ENCODE peak calls at places on chromosomes 4 and X, in six cellular contexts. C is body of pancreas, X is gastrocnemius medialis, Z is H1, P is stomach, E is A549. V is an unnamed sample.

GRCh38 chr4:126976850-126977249 is 655.9 kb upstream of the INTU start:
- DNase-seq in C (no peak), E (no peak), P (no peak), X (no peak), Z (no peak), V (no peak)

GRCh38 chr4:105432438-105432837 is 41.4 kb downstream of the PPA2 start:
- DNase-seq in C (no peak), P (no peak), X (no peak), Z (no peak), E (no peak), V (no peak)

GRCh38 chrX:40964633-40965586 is 120.3 kb upstream of the USP9X start:
- DNase-seq in Z (no peak), X (no peak), P (no peak), C (no peak), E (no peak), V (no peak)

GRCh38 chrX:57137481-57137880 is 284 bp upstream of the SPIN2A start:
- DNase-seq in X (no peak), E (no peak), P (no peak), C (no peak), Z (no peak), V (no peak)

GRCh38 chr4:74661427-74662171 is 132.7 kb downstream of the BTC start:
- DNase-seq in C (no peak), E (no peak), Z (no peak), P (no peak), X (no peak), V (no peak)

GRCh38 chr4:156999175-156999517 is 27.5 kb upstream of the PDGFC start:
- DNase-seq in Z (no peak), C (peak; percentile 67), X (no peak), E (peak; percentile 27), P (peak; percentile 43), V (peak; percentile 48)

GRCh38 chr4:119209077-119209476 is 3.4 kb upstream of the USP53 start:
- DNase-seq in Z (no peak), C (no peak), P (no peak), E (peak; percentile 54), X (no peak), V (no peak)

GRCh38 chrX:109890910-109891502 is 111.9 kb upstream of the TMEM164 start:
- DNase-seq in C (peak; percentile 71), E (peak; percentile 47), X (peak; percentile 15), P (peak; percentile 61), Z (peak; percentile 60), V (peak; percentile 26)

GRCh38 chr4:53917719-53918118 is 146.7 kb downstream of the CHIC2 start:
- DNase-seq in X (no peak), E (no peak), C (no peak), P (no peak), Z (no peak), V (no peak)

GRCh38 chr4:37607018-37607417 is 79.2 kb downstream of the RELL1 start:
- DNase-seq in X (no peak), P (no peak), E (no peak), C (no peak), Z (no peak), V (no peak)

GRCh38 chr4:111602848-111603247 is 542.4 kb upstream of the FAM241A start:
- DNase-seq in C (no peak), P (no peak), E (no peak), X (no peak), Z (no peak), V (no peak)

GRCh38 chr4:161546902-161547301 is 616.9 kb downstream of the FSTL5 start:
- DNase-seq in X (no peak), Z (no peak), P (no peak), C (no peak), E (no peak), V (no peak)

GRCh38 chr4:81466841-81467671 is 4.7 kb downstream of the RASGEF1B start:
- DNase-seq in C (peak; percentile 80), E (no peak), X (peak; percentile 39), P (peak; percentile 75), Z (peak; percentile 73), V (peak; percentile 38)

GRCh38 chr4:153197301-153197700 is 6.9 kb upstream of the TRIM2 start:
- DNase-seq in Z (no peak), P (no peak), E (no peak), C (no peak), X (no peak), V (no peak)

GRCh38 chrX:118974088-118974907 is at the start of gene LONRF3:
- DNase-seq in X (peak; percentile 85), C (peak; percentile 84), Z (no peak), P (peak; percentile 73), E (peak; percentile 53), V (peak; percentile 84)

GRCh38 chr4:174005422-174005821 is 278.0 kb downstream of the FBXO8 start:
- DNase-seq in P (no peak), E (no peak), C (no peak), X (no peak), Z (no peak), V (no peak)

GRCh38 chr4:67106846-67107467 is 438.3 kb downstream of the CENPC start:
- DNase-seq in C (peak; percentile 18), P (no peak), E (no peak), Z (no peak), X (no peak), V (no peak)

GRCh38 chr4:159787901-159788300 is 685.0 kb downstream of the RAPGEF2 start:
- DNase-seq in P (no peak), C (no peak), X (no peak), E (no peak), Z (no peak), V (no peak)

GRCh38 chr4:86595426-86595805 is 1.3 kb downstream of the PTPN13 start:
- DNase-seq in Z (no peak), P (no peak), E (no peak), X (no peak), C (no peak), V (no peak)

GRCh38 chr4:86596802-86597201 is 2.7 kb downstream of the PTPN13 start:
- DNase-seq in X (no peak), C (no peak), P (no peak), Z (no peak), E (no peak), V (no peak)

GRCh38 chr4:86592553-86593249 is 1.4 kb upstream of the PTPN13 start:
- DNase-seq in P (no peak), E (peak; percentile 3), C (no peak), Z (no peak), X (no peak), V (no peak)

GRCh38 chr4:86594559-86595425 is 677 bp downstream of the PTPN13 start:
- DNase-seq in C (peak; percentile 58), P (peak; percentile 32), Z (peak; percentile 73), E (peak; percentile 21), X (no peak), V (no peak)

DNA sequence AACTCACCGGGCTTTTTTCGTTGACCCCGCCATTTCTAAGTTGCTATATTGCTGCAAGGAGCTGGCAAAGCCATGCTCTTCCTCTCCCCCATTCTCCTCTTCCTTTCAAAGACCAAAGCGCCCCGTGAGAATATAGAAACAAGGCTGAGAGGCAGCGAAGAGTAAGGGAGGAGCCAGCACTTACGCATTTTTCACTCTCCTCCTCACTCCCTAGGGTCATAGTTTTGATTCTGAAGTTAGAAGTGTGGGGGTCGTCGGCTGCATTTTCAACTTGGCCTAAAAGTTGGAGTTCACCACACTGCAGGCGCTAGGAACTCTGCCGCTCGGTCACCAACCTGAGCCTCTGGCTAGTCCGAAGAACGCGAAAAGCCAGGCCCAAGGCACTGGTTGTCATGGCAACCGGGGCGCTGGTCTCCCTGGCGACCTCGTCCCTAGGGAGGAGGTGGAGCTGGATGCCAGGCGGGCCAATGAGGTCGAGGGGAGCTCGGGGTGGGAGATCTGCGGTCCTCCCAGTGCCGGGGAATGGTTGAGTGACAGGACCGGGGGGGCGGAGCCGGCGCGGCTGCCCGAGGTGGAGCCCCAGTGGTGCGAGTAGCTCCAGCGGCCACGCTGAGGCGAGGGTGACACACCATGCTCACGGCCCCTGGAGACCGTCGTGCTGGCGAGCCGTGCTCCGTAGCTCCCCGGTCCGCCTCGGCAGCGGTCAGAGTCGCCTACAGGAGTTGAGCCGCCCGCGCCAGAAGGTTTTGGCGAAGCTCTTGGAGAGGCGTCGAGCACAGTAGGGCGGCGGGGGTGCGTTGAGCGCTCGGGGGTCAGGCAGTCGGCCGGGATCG is at the start of gene PTPN13:
- DNase-seq in C (peak; percentile 100), P (peak; percentile 98), X (peak; percentile 80), Z (peak; percentile 99), E (peak; percentile 86), V (peak; percentile 96)
- TF ChIP-seq POLR2A in C (peak; percentile 97), P (no peak), X (peak; percentile 58), Z (peak; percentile 89), E (peak; percentile 96), V (peak; percentile 97)

DNA sequence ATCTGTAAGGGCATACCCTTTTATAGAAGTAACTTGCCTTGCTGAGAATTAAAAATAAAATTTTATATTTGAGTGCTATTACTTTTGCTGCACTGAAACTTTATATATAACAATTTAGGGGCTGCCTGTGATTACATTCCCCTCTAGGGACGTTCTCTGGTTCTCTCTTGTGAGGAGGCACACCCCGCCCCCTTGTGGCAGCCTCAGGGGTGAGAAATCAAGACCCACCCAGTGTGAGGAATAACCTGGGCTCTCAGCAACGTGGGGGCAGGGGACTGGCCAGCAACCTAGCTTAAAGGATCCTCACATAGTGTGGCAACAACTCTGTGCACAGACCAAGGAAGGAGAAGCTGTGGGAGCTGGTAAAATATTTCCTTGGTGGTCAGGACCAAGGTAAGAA is 43.7 kb downstream of the MAGEA9 start:
- DNase-seq in P (no peak), X (no peak), E (no peak), C (peak; percentile 51), Z (peak; percentile 72), V (no peak)
- TF ChIP-seq CTCF in P (no peak), X (no peak), E (peak; percentile 15), C (peak; percentile 16), Z (peak; percentile 45), V (no peak)

GRCh38 chr4:2101346-2102044 is 42.4 kb downstream of the NAT8L start:
- DNase-seq in P (no peak), X (no peak), E (no peak), Z (no peak), C (no peak), V (no peak)
- H3K9me3 ChIP-seq in P (peaks cover 36% of the 10 kb centered on the region), X (no peaks in the 10 kb centered on the region), E (peaks cover 18% of the 10 kb centered on the region), Z (no peaks in the 10 kb centered on the region), C (no peaks in the 10 kb centered on the region), V (peaks cover 18% of the 10 kb centered on the region)

GRCh38 chr4:3240936-3241522 is 7.9 kb upstream of the MSANTD1 start:
- DNase-seq in Z (no peak), X (no peak), P (no peak), C (no peak), E (no peak), V (no peak)
- TF ChIP-seq POLR2A in Z (no peak), X (no peak), P (no peak), C (no peak), E (no peak), V (no peak)

DNA sequence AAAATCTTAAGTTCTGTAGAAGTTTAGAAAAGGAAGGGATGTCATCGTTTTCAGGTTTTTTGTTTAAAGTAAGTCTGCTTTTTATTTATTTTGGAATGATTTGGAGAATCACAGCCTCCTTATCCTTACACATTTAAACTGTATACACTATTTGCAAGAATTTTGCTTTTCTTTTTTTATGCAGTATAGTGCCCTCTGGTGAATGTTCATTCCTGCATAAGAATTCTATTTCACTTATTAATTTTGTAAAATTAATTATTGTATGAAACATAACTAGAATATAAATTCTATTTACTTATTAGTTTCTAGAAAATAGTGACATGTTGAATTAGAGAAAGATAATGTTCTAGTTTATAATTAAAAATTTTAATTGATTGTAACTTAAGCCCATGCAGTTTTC is 44.6 kb downstream of the DACH2 start:
- DNase-seq in X (no peak), P (no peak), C (no peak), E (no peak), Z (no peak), V (no peak)
- TF ChIP-seq CTCF in X (no peak), P (no peak), C (no peak), E (no peak), Z (no peak), V (no peak)

GRCh38 chr4:374298-375160 is 36.9 kb downstream of the ZNF141 start:
- DNase-seq in P (no peak), Z (no peak), C (no peak), E (no peak), X (no peak), V (no peak)

GRCh38 chr4:373062-373839 is 35.6 kb downstream of the ZNF141 start:
- DNase-seq in E (no peak), P (no peak), C (no peak), Z (no peak), X (no peak), V (no peak)
- H3K9me3 ChIP-seq in E (peaks cover 89% of the 10 kb centered on the region), P (peaks cover 100% of the 10 kb centered on the region), C (peaks cover 15% of the 10 kb centered on the region), Z (peaks cover 71% of the 10 kb centered on the region), X (peaks cover 25% of the 10 kb centered on the region), V (peaks cover 23% of the 10 kb centered on the region)

V was measured in tibial nerve.